ENCODE peak calls at places on chromosomes 4 and X, in five cellular contexts. One of them, this sample, is unnamed.

GRCh38 chrX:10327651-10328050 is 170.9 kb downstream of the CLCN4 start:
- DNase-seq in fibroblast of lung: no peak
- DNase-seq in OCI-LY7: no peak
- DNase-seq in neuronal stem cell: peak; percentile 4
- DNase-seq in hepatocyte: no peak
- DNase-seq in this sample: no peak

GRCh38 chr4:48718818-48719465 is 61.1 kb downstream of the FRYL start:
- DNase-seq in fibroblast of lung: no peak
- DNase-seq in OCI-LY7: no peak
- DNase-seq in neuronal stem cell: no peak
- DNase-seq in hepatocyte: no peak
- DNase-seq in this sample: no peak

GRCh38 chr4:24007740-24008348 is 118.0 kb upstream of the PPARGC1A start:
- DNase-seq in fibroblast of lung: no peak
- DNase-seq in OCI-LY7: no peak
- DNase-seq in neuronal stem cell: no peak
- DNase-seq in hepatocyte: peak; percentile 30
- DNase-seq in this sample: no peak

GRCh38 chrX:71941771-71942170 is 31.1 kb downstream of the NHSL2 start:
- DNase-seq in fibroblast of lung: peak; percentile 74
- DNase-seq in OCI-LY7: no peak
- DNase-seq in neuronal stem cell: no peak
- DNase-seq in hepatocyte: peak; percentile 49
- DNase-seq in this sample: no peak

GRCh38 chrX:41468647-41469323 is 21.6 kb downstream of the NYX start:
- DNase-seq in fibroblast of lung: peak; percentile 87
- DNase-seq in OCI-LY7: no peak
- DNase-seq in neuronal stem cell: no peak
- DNase-seq in hepatocyte: no peak
- DNase-seq in this sample: no peak

GRCh38 chr4:109947457-109947856 is 34.8 kb downstream of the EGF start:
- DNase-seq in fibroblast of lung: no peak
- DNase-seq in OCI-LY7: no peak
- DNase-seq in neuronal stem cell: no peak
- DNase-seq in hepatocyte: no peak
- DNase-seq in this sample: peak; percentile 69

GRCh38 chrX:40012800-40013682 is 84.7 kb downstream of the BCOR start:
- DNase-seq in fibroblast of lung: peak; percentile 64
- DNase-seq in OCI-LY7: peak; percentile 77
- DNase-seq in neuronal stem cell: no peak
- DNase-seq in hepatocyte: peak; percentile 91
- DNase-seq in this sample: no peak

GRCh38 chr4:143380651-143381050 is 44.0 kb downstream of the GAB1 start:
- DNase-seq in fibroblast of lung: peak; percentile 70
- DNase-seq in OCI-LY7: no peak
- DNase-seq in neuronal stem cell: no peak
- DNase-seq in hepatocyte: no peak
- DNase-seq in this sample: no peak

GRCh38 chrX:29518100-29518499 is 697.3 kb upstream of the MAGEB2 start:
- DNase-seq in fibroblast of lung: no peak
- DNase-seq in OCI-LY7: no peak
- DNase-seq in neuronal stem cell: no peak
- DNase-seq in hepatocyte: no peak
- DNase-seq in this sample: no peak

GRCh38 chrX:72306851-72307645 is 1.3 kb upstream of the CITED1 start:
- DNase-seq in fibroblast of lung: peak; percentile 64
- DNase-seq in OCI-LY7: no peak
- DNase-seq in neuronal stem cell: peak; percentile 56
- DNase-seq in hepatocyte: peak; percentile 48
- DNase-seq in this sample: no peak

GRCh38 chr4:17232575-17233253 is 279.2 kb downstream of the QDPR start:
- DNase-seq in fibroblast of lung: peak; percentile 67
- DNase-seq in OCI-LY7: no peak
- DNase-seq in neuronal stem cell: no peak
- DNase-seq in hepatocyte: peak; percentile 65
- DNase-seq in this sample: no peak

GRCh38 chr4:154471032-154471431 is 20.6 kb downstream of the DCHS2 start:
- DNase-seq in fibroblast of lung: no peak
- DNase-seq in OCI-LY7: no peak
- DNase-seq in neuronal stem cell: no peak
- DNase-seq in hepatocyte: no peak
- DNase-seq in this sample: no peak

GRCh38 chr4:128571747-128572146 is 237.8 kb upstream of the JADE1 start:
- DNase-seq in fibroblast of lung: peak; percentile 96
- DNase-seq in OCI-LY7: no peak
- DNase-seq in neuronal stem cell: no peak
- DNase-seq in hepatocyte: peak; percentile 56
- DNase-seq in this sample: peak; percentile 54

GRCh38 chr4:5381981-5382441 is 326.3 kb downstream of the EVC2 start:
- DNase-seq in fibroblast of lung: peak; percentile 64
- DNase-seq in OCI-LY7: no peak
- DNase-seq in neuronal stem cell: no peak
- DNase-seq in hepatocyte: no peak
- DNase-seq in this sample: no peak

GRCh38 chrX:435536-436122 is 48.9 kb upstream of the PPP2R3B start:
- DNase-seq in fibroblast of lung: no peak
- DNase-seq in OCI-LY7: no peak
- DNase-seq in neuronal stem cell: no peak
- DNase-seq in hepatocyte: no peak
- DNase-seq in this sample: no peak

GRCh38 chr4:59598233-59598618 is 1601.9 kb upstream of the ADGRL3 start:
- DNase-seq in fibroblast of lung: no peak
- DNase-seq in OCI-LY7: no peak
- DNase-seq in neuronal stem cell: no peak
- DNase-seq in hepatocyte: peak; percentile 30
- DNase-seq in this sample: no peak

GRCh38 chr4:23888421-23889319 is 1.2 kb downstream of the PPARGC1A start:
- DNase-seq in fibroblast of lung: peak; percentile 69
- DNase-seq in OCI-LY7: no peak
- DNase-seq in neuronal stem cell: no peak
- DNase-seq in hepatocyte: peak; percentile 47
- DNase-seq in this sample: no peak

GRCh38 chrX:154967603-154968002 is 54.9 kb downstream of the F8 start:
- DNase-seq in fibroblast of lung: no peak
- DNase-seq in OCI-LY7: no peak
- DNase-seq in neuronal stem cell: no peak
- DNase-seq in hepatocyte: no peak
- DNase-seq in this sample: no peak

GRCh38 chrX:46630141-46630540 is 56.6 kb downstream of the CHST7 start:
- DNase-seq in fibroblast of lung: peak; percentile 24
- DNase-seq in OCI-LY7: no peak
- DNase-seq in neuronal stem cell: no peak
- DNase-seq in hepatocyte: no peak
- DNase-seq in this sample: no peak

GRCh38 chr4:8250167-8250566 is 19.4 kb upstream of the HTRA3 start:
- DNase-seq in fibroblast of lung: no peak
- DNase-seq in OCI-LY7: no peak
- DNase-seq in neuronal stem cell: no peak
- DNase-seq in hepatocyte: no peak
- DNase-seq in this sample: no peak

GRCh38 chrX:47144626-47145407 is at the start of the genes NDUFB11 and RBM10:
- DNase-seq in fibroblast of lung: peak; percentile 96
- DNase-seq in OCI-LY7: peak; percentile 94
- DNase-seq in neuronal stem cell: peak; percentile 86
- DNase-seq in hepatocyte: peak; percentile 94
- DNase-seq in this sample: peak; percentile 50

GRCh38 chrX:1244164-1245076 is 24.2 kb upstream of the CSF2RA start:
- DNase-seq in fibroblast of lung: no peak
- DNase-seq in OCI-LY7: peak; percentile 57
- DNase-seq in neuronal stem cell: peak; percentile 38
- DNase-seq in hepatocyte: peak; percentile 28
- DNase-seq in this sample: no peak

GRCh38 chr4:79272761-79273160 is 53.1 kb downstream of the NAA11 start:
- DNase-seq in fibroblast of lung: no peak
- DNase-seq in OCI-LY7: no peak
- DNase-seq in neuronal stem cell: no peak
- DNase-seq in hepatocyte: no peak
- DNase-seq in this sample: no peak

GRCh38 chrX:15576019-15576418 is 24.7 kb downstream of the ACE2 start:
- DNase-seq in fibroblast of lung: peak; percentile 1
- DNase-seq in OCI-LY7: no peak
- DNase-seq in neuronal stem cell: no peak
- DNase-seq in hepatocyte: peak; percentile 26
- DNase-seq in this sample: no peak

GRCh38 chrX:10017866-10018265 is 50.7 kb downstream of the CLDN34 start:
- DNase-seq in fibroblast of lung: peak; percentile 56
- DNase-seq in OCI-LY7: peak; percentile 21
- DNase-seq in neuronal stem cell: no peak
- DNase-seq in hepatocyte: peak; percentile 56
- DNase-seq in this sample: peak; percentile 11

GRCh38 chr4:34921391-34921790 is 1322.9 kb downstream of the ARAP2 start:
- DNase-seq in fibroblast of lung: no peak
- DNase-seq in OCI-LY7: no peak
- DNase-seq in neuronal stem cell: no peak
- DNase-seq in hepatocyte: no peak
- DNase-seq in this sample: no peak

GRCh38 chr4:29805245-29805644 is 914.9 kb upstream of the PCDH7 start:
- DNase-seq in fibroblast of lung: peak; percentile 16
- DNase-seq in OCI-LY7: no peak
- DNase-seq in neuronal stem cell: no peak
- DNase-seq in hepatocyte: peak; percentile 14
- DNase-seq in this sample: no peak

GRCh38 chrX:48972214-48973164 is 845 bp upstream of the KCND1 start:
- DNase-seq in fibroblast of lung: peak; percentile 57
- DNase-seq in OCI-LY7: no peak
- DNase-seq in neuronal stem cell: no peak
- DNase-seq in hepatocyte: peak; percentile 35
- DNase-seq in this sample: no peak

GRCh38 chr4:127304356-127304755 is 328.4 kb upstream of the INTU start:
- DNase-seq in fibroblast of lung: peak; percentile 78
- DNase-seq in OCI-LY7: no peak
- DNase-seq in neuronal stem cell: no peak
- DNase-seq in hepatocyte: no peak
- DNase-seq in this sample: no peak

GRCh38 chrX:119996600-119997524 is 53.3 kb upstream of the NKAP start:
- DNase-seq in fibroblast of lung: no peak
- DNase-seq in OCI-LY7: no peak
- DNase-seq in neuronal stem cell: no peak
- DNase-seq in hepatocyte: no peak
- DNase-seq in this sample: no peak

DNA sequence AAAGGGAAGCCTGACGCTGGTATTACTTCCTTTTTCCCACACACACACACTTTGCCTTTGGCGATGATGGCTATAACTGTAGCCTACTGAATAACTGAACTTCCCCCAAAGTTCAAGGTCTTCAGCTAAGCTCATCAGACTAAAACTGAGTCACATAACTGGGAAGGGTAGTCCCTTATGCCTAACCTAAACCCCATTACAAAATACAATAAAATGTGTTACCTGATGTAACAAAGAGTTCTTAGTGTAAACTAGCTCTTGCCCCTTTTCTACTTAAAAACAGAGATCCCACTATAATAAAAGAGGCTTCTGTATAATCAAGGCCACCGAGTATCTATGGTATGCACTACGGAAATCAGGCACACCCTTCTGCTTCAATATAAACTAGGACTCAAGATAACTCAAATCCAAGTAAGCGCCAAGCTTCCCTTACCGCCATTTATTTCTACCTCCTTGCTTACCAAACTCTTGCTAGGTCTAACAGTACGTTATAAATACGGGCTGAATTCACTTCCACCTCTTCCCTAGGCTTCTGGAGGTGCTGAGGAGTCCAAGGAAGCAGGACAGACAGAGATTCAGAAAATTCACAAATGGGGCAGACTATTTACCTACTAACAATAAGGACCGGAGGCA is 2.4 kb downstream of the OTUD4 start:
- DNase-seq in fibroblast of lung: peak; percentile 34
- DNase-seq in OCI-LY7: peak; percentile 36
- DNase-seq in neuronal stem cell: no peak
- DNase-seq in hepatocyte: peak; percentile 10
- DNase-seq in this sample: no peak
- H2AFZ ChIP-seq in fibroblast of lung: no peak overlapping the region
- H2AFZ ChIP-seq in OCI-LY7: no peak overlapping the region
- H2AFZ ChIP-seq in neuronal stem cell: no peak overlapping the region
- H2AFZ ChIP-seq in hepatocyte: peak overlapping the region; percentile 84
- H2AFZ ChIP-seq in this sample: peak overlapping the region; percentile 29

DNA sequence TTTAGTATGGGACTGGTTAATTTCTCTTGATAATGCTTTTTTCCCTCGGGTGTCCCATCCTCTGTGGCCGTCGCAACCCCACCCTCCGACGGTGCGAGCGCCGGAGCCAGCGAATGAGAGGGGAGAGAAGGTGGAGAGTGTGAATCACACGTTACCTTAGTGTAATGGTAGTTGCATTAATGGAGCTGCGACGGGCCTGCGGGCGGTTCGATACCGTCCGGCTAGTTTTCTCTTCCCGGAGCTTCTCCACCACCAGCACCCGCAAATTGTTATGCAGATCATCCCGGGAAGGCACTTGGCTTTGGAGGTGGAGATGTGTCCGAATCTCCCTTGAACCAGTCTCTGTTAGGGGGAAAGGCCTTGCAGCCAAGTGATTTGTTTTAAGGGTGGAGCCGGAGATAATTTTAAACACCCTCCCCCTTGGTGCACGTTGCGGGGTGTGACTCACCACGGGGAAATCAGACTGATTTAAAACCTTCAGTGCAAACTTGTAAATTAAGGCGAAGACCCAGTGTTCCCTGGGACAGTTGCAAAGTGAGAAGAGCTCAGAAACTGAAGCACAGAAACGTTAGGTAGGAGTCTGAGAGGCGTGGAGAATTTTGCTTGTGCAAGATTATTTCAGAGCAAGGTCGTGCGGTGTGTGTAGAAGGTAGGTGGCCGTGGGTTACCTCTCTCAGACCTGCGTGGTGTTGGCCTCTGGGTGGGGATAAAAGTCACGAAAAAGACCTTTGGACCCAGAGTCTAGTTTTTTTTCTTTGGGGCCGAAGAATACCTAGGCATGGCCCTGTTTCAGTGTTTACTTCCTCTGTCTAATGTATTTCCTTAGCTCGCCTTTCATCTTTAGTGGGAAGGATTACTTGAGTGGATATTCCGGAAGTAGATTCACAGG is 1.3 kb downstream of the AFF1 start:
- DNase-seq in fibroblast of lung: peak; percentile 63
- DNase-seq in OCI-LY7: peak; percentile 88
- DNase-seq in neuronal stem cell: peak; percentile 17
- DNase-seq in hepatocyte: peak; percentile 75
- DNase-seq in this sample: peak; percentile 55
- H2AFZ ChIP-seq in fibroblast of lung: peak overlapping the region; percentile 78
- H2AFZ ChIP-seq in OCI-LY7: peak overlapping the region; percentile 43
- H2AFZ ChIP-seq in neuronal stem cell: peak overlapping the region; percentile 97
- H2AFZ ChIP-seq in hepatocyte: peak overlapping the region; percentile 75
- H2AFZ ChIP-seq in this sample: peak overlapping the region; percentile 82

DNA sequence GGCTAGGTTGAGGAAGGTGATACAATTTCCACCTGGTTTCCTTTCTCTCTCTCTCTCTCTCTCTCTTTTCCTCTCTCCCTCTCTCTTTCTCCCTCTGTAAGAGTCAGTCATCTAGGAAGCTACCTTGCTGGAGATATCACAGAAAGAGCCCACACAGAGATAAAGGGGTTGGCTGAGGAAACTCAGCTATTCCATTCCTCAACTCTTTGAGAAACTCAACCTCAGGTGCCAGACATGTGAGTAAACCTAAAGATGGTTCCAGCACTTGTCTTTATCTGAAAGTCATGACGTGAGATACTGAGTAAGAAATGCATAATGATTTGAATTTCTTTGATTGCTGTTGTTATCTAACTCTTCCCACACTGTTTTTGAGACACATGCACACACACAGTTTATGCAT is 564.0 kb downstream of the SPOCK3 start:
- DNase-seq in fibroblast of lung: no peak
- DNase-seq in OCI-LY7: no peak
- DNase-seq in neuronal stem cell: no peak
- DNase-seq in hepatocyte: no peak
- DNase-seq in this sample: no peak
- H2AFZ ChIP-seq in fibroblast of lung: no peak overlapping the region
- H2AFZ ChIP-seq in OCI-LY7: no peak overlapping the region
- H2AFZ ChIP-seq in neuronal stem cell: no peak overlapping the region
- H2AFZ ChIP-seq in hepatocyte: no peak overlapping the region
- H2AFZ ChIP-seq in this sample: no peak overlapping the region

GRCh38 chr4:55125087-55125721 is at the start of gene KDR:
- DNase-seq in fibroblast of lung: peak; percentile 14
- DNase-seq in OCI-LY7: no peak
- DNase-seq in neuronal stem cell: peak; percentile 65
- DNase-seq in hepatocyte: peak; percentile 45
- DNase-seq in this sample: no peak
- H2AFZ ChIP-seq in fibroblast of lung: peak within 1 kb of the TSS; percentile 65
- H2AFZ ChIP-seq in OCI-LY7: no peak within 1 kb of the TSS
- H2AFZ ChIP-seq in neuronal stem cell: peak within 1 kb of the TSS; percentile 95
- H2AFZ ChIP-seq in hepatocyte: peak within 1 kb of the TSS; percentile 73
- H2AFZ ChIP-seq in this sample: no peak within 1 kb of the TSS